ENCODE peak calls at places on chromosome 1, in ten cellular contexts. K is neuronal stem cell, T is GM23338, N is ascending aorta, W is fibroblast of lung, Z is gastrocnemius medialis, U is tibial nerve, D is pancreas, C is RWPE2, M is transverse colon. Y is an unnamed sample.
A peak's percentile ranks its signal among the peaks of the same experiment; 100 is the strongest.

GRCh38 chr1:233614173-233614742 is 352 bp downstream of the KCNK1 start:
- DNase-seq in K (peak; percentile 6), T (peak; percentile 65), N (no peak), W (peak; percentile 32), Z (no peak), U (no peak), D (peak; percentile 56), C (no peak), M (peak; percentile 25), Y (no peak)

GRCh38 chr1:17605582-17606344 is 66.3 kb downstream of the ARHGEF10L start:
- DNase-seq in K (no peak), T (no peak), N (no peak), W (peak; percentile 49), Z (peak; percentile 37), U (peak; percentile 67), D (no peak), C (no peak), M (no peak), Y (no peak)

GRCh38 chr1:44890007-44890406 is 47.0 kb upstream of the PTCH2 start:
- DNase-seq in K (no peak), T (peak; percentile 53), N (no peak), W (no peak), Z (no peak), U (no peak), D (no peak), C (no peak), M (no peak), Y (no peak)

GRCh38 chr1:43238104-43238503 is 31.7 kb upstream of the TMEM125 start:
- DNase-seq in K (peak; percentile 64), T (peak; percentile 89), N (no peak), W (peak; percentile 72), Z (peak; percentile 44), U (peak; percentile 63), D (peak; percentile 63), C (no peak), M (peak; percentile 83), Y (peak; percentile 43)

GRCh38 chr1:160681067-160681890 is 30.3 kb downstream of the CD48 start:
- DNase-seq in K (peak; percentile 84), T (peak; percentile 98), N (peak; percentile 13), W (no peak), Z (peak; percentile 28), U (peak; percentile 41), D (peak; percentile 14), C (no peak), M (peak; percentile 88), Y (peak; percentile 25)

GRCh38 chr1:226510453-226510852 is 38.1 kb upstream of the STUM start:
- DNase-seq in K (no peak), T (no peak), N (no peak), W (no peak), Z (no peak), U (no peak), D (no peak), C (no peak), M (no peak), Y (no peak)

GRCh38 chr1:35220976-35221375 is 28.0 kb upstream of the SFPQ start:
- DNase-seq in K (no peak), T (peak; percentile 82), N (no peak), W (no peak), Z (no peak), U (no peak), D (no peak), C (no peak), M (no peak), Y (no peak)

GRCh38 chr1:20124451-20125057 is 5.2 kb upstream of the PLA2G2D start:
- DNase-seq in K (no peak), T (no peak), N (no peak), W (peak; percentile 69), Z (no peak), U (peak; percentile 35), D (no peak), C (no peak), M (peak; percentile 44), Y (peak; percentile 20)

GRCh38 chr1:206772228-206773002 is at the start of gene IL10:
- DNase-seq in K (no peak), T (no peak), N (no peak), W (no peak), Z (peak; percentile 33), U (peak; percentile 43), D (no peak), C (no peak), M (peak; percentile 20), Y (no peak)

GRCh38 chr1:248793592-248793991 is 32.1 kb downstream of the SH3BP5L start:
- DNase-seq in K (no peak), T (no peak), N (no peak), W (no peak), Z (no peak), U (no peak), D (no peak), C (no peak), M (no peak), Y (no peak)

GRCh38 chr1:237566581-237566980 is 324.1 kb downstream of the ZP4 start:
- DNase-seq in K (no peak), T (no peak), N (no peak), W (no peak), Z (no peak), U (no peak), D (no peak), C (no peak), M (no peak), Y (no peak)

DNA sequence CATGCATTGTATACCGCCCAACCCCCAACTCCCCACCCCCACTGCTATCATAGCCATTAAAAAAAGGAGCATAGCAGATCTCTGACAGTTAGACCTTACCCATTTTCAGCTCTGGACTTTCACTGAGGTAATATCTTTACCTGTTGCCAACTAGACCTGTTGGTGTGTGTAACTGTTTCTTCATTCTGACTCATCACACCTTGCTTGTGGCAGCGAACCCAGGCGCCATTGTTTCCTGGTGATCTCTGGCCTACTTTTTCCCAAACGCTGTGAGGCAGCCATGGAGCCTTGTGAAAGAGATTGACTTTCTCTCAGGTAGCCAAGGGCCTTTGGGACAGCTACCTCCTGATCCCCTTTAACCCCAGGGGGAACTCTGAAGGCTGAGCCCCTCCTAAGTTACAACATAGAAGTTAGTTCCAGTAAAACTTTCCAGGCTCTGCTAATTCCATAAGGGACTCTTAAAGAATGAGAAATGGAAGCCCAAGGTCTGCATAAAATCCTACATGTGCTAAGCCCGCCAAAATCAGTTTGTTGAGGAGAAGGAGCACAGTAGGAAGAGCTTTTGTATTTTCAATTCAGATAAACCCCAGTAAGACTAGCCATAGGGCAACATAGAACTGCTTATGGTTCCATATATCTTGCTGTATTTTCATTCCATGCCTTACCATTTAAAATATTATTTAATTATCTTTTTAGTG is 196.1 kb upstream of the CAMK1G start:
- DNase-seq in K (no peak), T (no peak), N (no peak), W (no peak), Z (no peak), U (no peak), D (no peak), C (peak; percentile 62), M (no peak), Y (no peak)
- H3K4me1 ChIP-seq in K (no peaks in the 10 kb centered on the region), T (peaks cover 45% of the 10 kb centered on the region), N (no peaks in the 10 kb centered on the region), W (peaks cover 17% of the 10 kb centered on the region), Z (no peaks in the 10 kb centered on the region), U (no peaks in the 10 kb centered on the region), D (no peaks in the 10 kb centered on the region), C (peaks cover 77% of the 10 kb centered on the region), M (no peaks in the 10 kb centered on the region), Y (no peaks in the 10 kb centered on the region)

DNA sequence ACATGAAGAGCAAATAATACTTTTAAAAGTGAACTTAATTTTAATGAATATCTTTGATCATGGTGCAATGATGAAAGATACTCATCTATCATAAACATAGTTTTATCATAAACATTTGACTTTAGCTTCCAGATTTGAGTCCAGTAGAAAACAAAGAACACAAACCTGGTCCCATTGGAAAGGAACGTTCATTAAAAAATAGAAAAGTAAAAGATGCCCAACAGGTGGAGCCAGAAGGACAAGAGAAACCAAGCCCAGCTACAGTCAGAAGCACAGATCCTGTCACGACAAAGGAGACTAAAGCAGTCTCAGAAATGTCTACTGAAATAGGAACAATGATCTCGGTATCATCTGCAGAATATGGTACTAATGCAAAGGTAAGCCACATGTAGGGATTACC is 55.6 kb upstream of the MYOCOS start:
- DNase-seq in K (no peak), T (peak; percentile 17), N (no peak), W (no peak), Z (no peak), U (no peak), D (no peak), C (no peak), M (no peak), Y (no peak)
- H3K36me3 ChIP-seq in K (peaks cover 19% of the 10 kb centered on the region), T (peaks cover 63% of the 10 kb centered on the region), N (peaks cover 79% of the 10 kb centered on the region), W (peaks cover 7% of the 10 kb centered on the region), Z (no peaks in the 10 kb centered on the region), U (no peaks in the 10 kb centered on the region), D (peaks cover 29% of the 10 kb centered on the region), C (peaks cover 97% of the 10 kb centered on the region), M (peaks cover 49% of the 10 kb centered on the region), Y (peaks cover 45% of the 10 kb centered on the region)

GRCh38 chr1:198178615-198179014 is 21.8 kb downstream of the NEK7 start:
- DNase-seq in K (no peak), T (no peak), N (no peak), W (no peak), Z (no peak), U (no peak), D (no peak), C (no peak), M (no peak), Y (no peak)

GRCh38 chr1:198174297-198174696 is 17.5 kb downstream of the NEK7 start:
- DNase-seq in K (no peak), T (no peak), N (no peak), W (no peak), Z (no peak), U (no peak), D (no peak), C (no peak), M (no peak), Y (no peak)

GRCh38 chr1:198173832-198174231 is 17.0 kb downstream of the NEK7 start:
- DNase-seq in K (no peak), T (no peak), N (no peak), W (peak; percentile 59), Z (no peak), U (no peak), D (no peak), C (no peak), M (no peak), Y (no peak)

GRCh38 chr1:198175418-198176170 is 18.8 kb downstream of the NEK7 start:
- DNase-seq in K (no peak), T (no peak), N (no peak), W (peak; percentile 63), Z (no peak), U (no peak), D (no peak), C (no peak), M (no peak), Y (no peak)

DNA sequence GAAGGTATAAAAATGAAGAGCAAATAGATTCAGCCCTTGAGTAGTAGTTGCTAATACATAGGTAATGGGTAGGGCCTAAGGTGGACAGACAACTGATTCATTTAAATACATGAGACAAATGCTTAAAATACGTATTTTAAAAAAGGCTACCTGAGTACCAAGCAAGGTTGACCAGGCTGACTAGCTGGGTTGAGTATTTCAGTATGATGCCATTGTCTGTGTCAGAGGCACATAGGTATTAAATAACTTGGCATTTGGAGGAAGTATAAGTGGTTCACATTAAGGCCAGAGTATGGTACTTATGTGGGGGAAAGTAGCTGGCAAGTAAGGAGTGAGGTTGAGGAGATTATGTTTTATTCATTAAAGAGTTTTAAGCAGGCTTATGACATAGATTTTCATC is 19.4 kb downstream of the NEK7 start:
- DNase-seq in K (no peak), T (no peak), N (no peak), W (no peak), Z (no peak), U (no peak), D (no peak), C (no peak), M (no peak), Y (no peak)
- H3K4me1 ChIP-seq in K (peaks cover 6% of the 10 kb centered on the region), T (peaks cover 17% of the 10 kb centered on the region), N (no peaks in the 10 kb centered on the region), W (no peaks in the 10 kb centered on the region), Z (peaks cover 85% of the 10 kb centered on the region), U (peaks cover 35% of the 10 kb centered on the region), D (peaks cover 12% of the 10 kb centered on the region), C (peaks cover 14% of the 10 kb centered on the region), M (peaks cover 12% of the 10 kb centered on the region), Y (no peaks in the 10 kb centered on the region)

GRCh38 chr1:156451486-156452184 is 48.9 kb downstream of the MEF2D start:
- DNase-seq in K (no peak), T (no peak), N (no peak), W (no peak), Z (no peak), U (no peak), D (no peak), C (no peak), M (no peak), Y (no peak)
- H3K36me3 ChIP-seq in K (no peaks in the 10 kb centered on the region), T (no peaks in the 10 kb centered on the region), N (no peaks in the 10 kb centered on the region), W (no peaks in the 10 kb centered on the region), Z (no peaks in the 10 kb centered on the region), U (no peaks in the 10 kb centered on the region), D (no peaks in the 10 kb centered on the region), C (no peaks in the 10 kb centered on the region), M (no peaks in the 10 kb centered on the region), Y (no peaks in the 10 kb centered on the region)

Y was measured in Panc1.